ENCODE peak calls at places on chromosomes 3 and 15, in ten cellular contexts. F is cardiac muscle cell, D is HepG2, K is astrocyte, Q is A549, J is osteoblast, G is transverse colon, T is HCT116, U is pancreas, E is body of pancreas. O is an unnamed sample.

GRCh38 chr3:166405465-166405864 is 568.2 kb upstream of the BCHE start:
- DNase-seq in G (no peak), U (no peak), Q (no peak), K (no peak), E (no peak), J (no peak), F (no peak), T (no peak), D (no peak), O (no peak)

GRCh38 chr3:194688207-194688711 is 2.6 kb downstream of the FAM43A start:
- DNase-seq in D (peak), U (no peak), Q (no peak), G (peak), K (no peak), E (peak), J (peak), F (peak), T (no peak), O (peak)

GRCh38 chr15:65979316-65979715 is 110.0 kb downstream of the RAB11A start:
- DNase-seq in F (no peak), U (no peak), D (no peak), Q (no peak), K (no peak), T (no peak), E (no peak), J (no peak), G (no peak), O (no peak)

GRCh38 chr3:54915976-54916375 is 11.9 kb downstream of the LRTM1 start:
- DNase-seq in E (no peak), F (no peak), U (no peak), K (no peak), T (no peak), D (no peak), G (no peak), Q (no peak), J (no peak), O (no peak)

GRCh38 chr3:41267975-41268640 is 68.8 kb downstream of the CTNNB1 start:
- DNase-seq in D (peak), U (no peak), T (peak), Q (peak), G (no peak), K (peak), E (no peak), J (peak), F (peak), O (no peak)

GRCh38 chr3:138649134-138649533 is 40.6 kb downstream of the FAIM start:
- DNase-seq in G (no peak), Q (no peak), F (no peak), E (no peak), D (no peak), U (no peak), T (no peak), K (no peak), J (peak), O (no peak)

GRCh38 chr3:149970716-149971402 is at the start of gene PFN2:
- DNase-seq in D (peak), G (peak), Q (peak), F (peak), T (peak), U (peak), E (peak), J (peak), K (peak), O (peak)

GRCh38 chr15:71651750-71652186 is 158.6 kb upstream of the NR2E3 start:
- DNase-seq in F (peak), G (peak), U (peak), K (peak), E (no peak), J (peak), T (peak), Q (peak), D (peak), O (no peak)

GRCh38 chr3:197031315-197032285 is 2.0 kb upstream of the MELTF start:
- DNase-seq in F (peak), T (peak), D (peak), U (no peak), Q (peak), E (peak), J (peak), K (peak), G (peak), O (no peak)

GRCh38 chr15:99986297-99987118 is 253.3 kb upstream of the LYSMD4 start:
- DNase-seq in D (no peak), F (peak), Q (no peak), J (peak), G (no peak), E (no peak), K (no peak), T (no peak), U (no peak), O (no peak)
- H3K27ac ChIP-seq in D (no peak), F (no peak), Q (no peak), J (no peak), G (no peak), E (peak), K (no peak), T (no peak), U (no peak), O (no peak)

GRCh38 chr15:42121021-42121420 is 26.7 kb upstream of the PLA2G4D start:
- DNase-seq in E (no peak), D (no peak), Q (no peak), K (no peak), U (no peak), F (no peak), J (no peak), T (no peak), G (no peak), O (no peak)

GRCh38 chr15:42118650-42119531 is 24.5 kb upstream of the PLA2G4D start:
- DNase-seq in U (no peak), G (peak), E (peak), K (no peak), J (no peak), Q (no peak), T (no peak), F (peak), D (no peak), O (peak)

GRCh38 chr15:42123546-42123945 is 29.2 kb upstream of the PLA2G4D start:
- DNase-seq in D (no peak), T (no peak), Q (no peak), G (no peak), U (no peak), K (no peak), F (no peak), E (no peak), J (no peak), O (no peak)

GRCh38 chr15:42120285-42120684 is 25.9 kb upstream of the PLA2G4D start:
- DNase-seq in G (no peak), E (no peak), T (no peak), U (no peak), K (no peak), D (no peak), J (no peak), F (no peak), Q (no peak), O (no peak)

GRCh38 chr15:42121667-42122066 is 27.3 kb upstream of the PLA2G4D start:
- DNase-seq in E (no peak), D (no peak), J (no peak), T (no peak), F (no peak), Q (no peak), U (no peak), K (no peak), G (no peak), O (no peak)
- H3K27ac ChIP-seq in E (no peak), D (no peak), J (no peak), T (no peak), F (no peak), Q (no peak), U (no peak), K (no peak), G (no peak), O (no peak)

GRCh38 chr3:133747907-133748639 is 1.9 kb downstream of the TF start:
- DNase-seq in J (no peak), G (no peak), U (no peak), E (no peak), F (no peak), Q (no peak), T (no peak), D (peak), K (no peak), O (no peak)
- H3K27ac ChIP-seq in J (no peak), G (no peak), U (no peak), E (no peak), F (no peak), Q (no peak), T (no peak), D (peak), K (no peak), O (no peak)

GRCh38 chr15:101450561-101451145 is 38.9 kb downstream of the PCSK6 start:
- DNase-seq in Q (no peak), U (no peak), J (no peak), K (no peak), E (no peak), G (no peak), D (no peak), T (no peak), F (no peak), O (no peak)

GRCh38 chr15:101453123-101454120 is 36.1 kb downstream of the PCSK6 start:
- DNase-seq in D (peak), J (no peak), Q (no peak), U (no peak), E (peak), K (no peak), G (no peak), F (no peak), T (no peak), O (no peak)

GRCh38 chr15:101452572-101452971 is 36.9 kb downstream of the PCSK6 start:
- DNase-seq in E (no peak), F (no peak), U (no peak), Q (no peak), T (no peak), K (no peak), G (no peak), D (peak), J (no peak), O (no peak)

GRCh38 chr15:101451192-101451799 is 38.2 kb downstream of the PCSK6 start:
- DNase-seq in U (no peak), Q (no peak), J (no peak), K (peak), T (no peak), D (no peak), G (no peak), F (peak), E (no peak), O (no peak)

DNA sequence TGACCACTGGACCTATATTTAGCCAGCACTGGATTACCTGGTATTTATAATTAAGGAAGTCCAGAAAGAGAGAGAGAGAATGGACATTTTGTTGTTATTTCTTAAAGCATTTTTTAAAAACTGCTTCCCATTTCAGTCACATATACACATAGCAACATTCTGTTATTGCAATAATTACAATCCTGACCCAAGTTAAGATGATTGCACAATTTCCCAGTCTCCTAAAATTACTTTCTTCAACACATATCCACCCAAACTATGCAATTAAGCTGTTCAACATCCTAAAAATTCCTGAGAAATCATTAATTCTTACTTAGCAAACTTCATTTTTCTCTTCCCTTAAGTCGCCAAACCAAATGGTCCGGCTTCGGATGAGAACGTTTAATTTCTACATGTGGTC is 37.6 kb downstream of the PCSK6 start:
- DNase-seq in E (no peak), T (no peak), G (no peak), D (no peak), Q (no peak), F (peak), J (no peak), K (no peak), U (no peak), O (no peak)
- H3K27ac ChIP-seq in E (no peak), T (no peak), G (no peak), D (peak), Q (no peak), F (no peak), J (no peak), K (no peak), U (no peak), O (no peak)

GRCh38 chr3:135267487-135267886 is 472.4 kb downstream of the EPHB1 start:
- DNase-seq in Q (no peak), K (no peak), J (no peak), D (no peak), T (no peak), E (no peak), F (no peak), U (no peak), G (no peak), O (no peak)

DNA sequence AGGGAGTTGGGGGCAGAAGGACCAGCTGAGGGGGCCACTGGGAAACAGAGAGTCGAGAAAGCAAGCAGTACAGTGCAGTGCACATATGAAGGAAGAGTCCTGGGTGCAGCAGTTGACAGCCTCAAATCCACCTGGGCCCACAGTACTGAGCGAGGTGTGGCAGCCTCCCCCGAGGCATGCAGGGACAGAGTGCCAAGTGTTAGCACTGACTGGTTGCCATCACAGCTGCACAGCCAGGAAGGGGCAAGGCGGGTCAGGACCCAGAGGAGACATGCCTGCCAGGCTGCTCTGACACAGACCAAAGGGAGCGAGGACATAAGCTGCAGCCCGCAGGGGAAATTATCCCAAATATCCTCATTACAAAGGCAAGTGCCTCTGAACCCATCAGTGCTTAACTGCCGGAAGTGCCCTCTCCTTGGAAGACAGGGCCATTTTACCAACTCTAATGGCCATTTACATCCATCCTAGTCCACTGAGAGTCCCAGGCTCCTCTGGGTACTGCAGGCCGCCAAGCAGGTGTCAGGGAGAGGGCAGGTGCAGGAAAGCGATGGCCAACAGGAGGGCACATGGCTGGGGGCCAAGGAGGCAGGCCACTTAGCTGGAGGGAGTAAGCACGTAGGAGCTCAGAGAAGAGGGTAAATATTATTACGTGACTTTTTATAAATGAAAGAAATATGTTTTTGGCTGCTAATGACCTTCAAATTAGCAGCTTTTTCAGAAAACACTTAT is 476.7 kb downstream of the EPHB1 start:
- DNase-seq in D (no peak), T (no peak), Q (no peak), F (no peak), E (peak), J (no peak), U (no peak), G (no peak), K (no peak), O (no peak)
- H3K27ac ChIP-seq in D (no peak), T (no peak), Q (no peak), F (no peak), E (no peak), J (no peak), U (no peak), G (no peak), K (no peak), O (no peak)

GRCh38 chr15:50880221-50880620 is 28.3 kb upstream of the AP4E1 start:
- DNase-seq in T (no peak), Q (no peak), E (no peak), U (no peak), J (no peak), F (no peak), D (no peak), K (peak), G (no peak), O (no peak)
- H3K27ac ChIP-seq in T (no peak), Q (peak), E (no peak), U (no peak), J (peak), F (no peak), D (no peak), K (no peak), G (no peak), O (peak)

GRCh38 chr3:45507820-45508317 is 86.7 kb upstream of the LIMD1 start:
- DNase-seq in T (no peak), J (peak), E (no peak), F (peak), G (no peak), K (peak), D (no peak), Q (no peak), U (no peak), O (no peak)
- H3K27ac ChIP-seq in T (peak), J (peak), E (no peak), F (no peak), G (no peak), K (peak), D (no peak), Q (no peak), U (no peak), O (no peak)

DNA sequence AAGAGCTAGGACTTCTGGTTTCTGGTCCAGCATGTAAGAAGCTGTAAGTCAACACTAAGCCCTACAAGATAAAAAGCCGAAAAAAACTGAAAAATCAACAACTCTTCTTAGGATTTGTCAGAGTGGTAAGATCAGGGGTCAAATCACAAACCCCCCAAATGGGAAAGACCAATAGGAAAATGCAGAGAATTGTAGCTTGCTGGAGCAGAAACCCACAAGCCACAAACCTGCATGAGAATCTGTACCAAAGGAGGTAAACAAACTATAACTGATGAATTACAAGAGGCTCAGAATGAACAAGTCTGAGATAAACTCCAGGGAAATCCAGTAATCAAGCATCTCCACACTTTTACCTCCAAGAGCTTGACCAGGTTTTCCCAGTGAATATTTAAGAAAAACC is 36.0 kb downstream of the RFX7 start:
- DNase-seq in K (peak), D (no peak), G (no peak), T (no peak), Q (no peak), E (no peak), F (no peak), U (no peak), J (no peak), O (no peak)
- H3K27ac ChIP-seq in K (no peak), D (no peak), G (no peak), T (no peak), Q (no peak), E (no peak), F (peak), U (no peak), J (no peak), O (peak)